ENCODE peak calls at places on chromosomes 5 and 9, in nine cellular contexts. C is tibial nerve, A is heart left ventricle, G is A549, M is IMR-90, J is sigmoid colon, W is GM12878, F is esophagus squamous epithelium, R is stomach. T is an unnamed sample.

GRCh38 chr5:179203248-179203647 is 142.0 kb downstream of the ADAMTS2 start:
- DNase-seq in C (no peak), A (no peak), G (no peak), M (no peak), J (no peak), W (no peak), F (no peak), R (no peak), T (no peak)

GRCh38 chr5:17089690-17090089 is 127.7 kb upstream of the BASP1 start:
- DNase-seq in C (no peak), A (no peak), G (no peak), M (peak), J (no peak), W (no peak), F (no peak), R (no peak), T (no peak)

GRCh38 chr5:10637944-10638343 is 74.1 kb downstream of the ANKRD33B start:
- DNase-seq in C (no peak), A (no peak), G (no peak), M (no peak), J (no peak), W (no peak), F (no peak), R (no peak), T (no peak)

GRCh38 chr9:125987420-125987819 is 240.2 kb downstream of the PBX3 start:
- DNase-seq in C (no peak), A (no peak), G (no peak), M (no peak), J (peak), W (no peak), F (no peak), R (no peak), T (no peak)

GRCh38 chr9:128160603-128160987 is 530 bp downstream of the BBLN start:
- DNase-seq in C (no peak), A (no peak), G (no peak), M (peak), J (no peak), W (no peak), F (no peak), R (no peak), T (no peak)

GRCh38 chr5:64680289-64680688 is 10.0 kb upstream of the SHISAL2B start:
- DNase-seq in C (no peak), A (no peak), G (no peak), M (no peak), J (no peak), W (no peak), F (no peak), R (no peak), T (no peak)

GRCh38 chr5:59711316-59711715 is 182.2 kb downstream of the PDE4D start:
- DNase-seq in C (no peak), A (no peak), G (no peak), M (no peak), J (no peak), W (no peak), F (no peak), R (no peak), T (no peak)

GRCh38 chr5:15501057-15501791 is 1.2 kb downstream of the FBXL7 start:
- DNase-seq in C (peak), A (peak), G (peak), M (peak), J (peak), W (no peak), F (no peak), R (no peak), T (peak)

GRCh38 chr9:88458716-88459115 is 70.5 kb downstream of the SPIN1 start:
- DNase-seq in C (no peak), A (no peak), G (no peak), M (peak), J (no peak), W (no peak), F (no peak), R (no peak), T (no peak)

GRCh38 chr9:129887210-129888084 is 52.2 kb downstream of the USP20 start:
- DNase-seq in C (no peak), A (no peak), G (no peak), M (peak), J (no peak), W (peak), F (no peak), R (no peak), T (no peak)

GRCh38 chr5:81751836-81752643 is 1.1 kb upstream of the SSBP2 start:
- DNase-seq in C (peak), A (no peak), G (no peak), M (no peak), J (peak), W (no peak), F (peak), R (peak), T (no peak)

GRCh38 chr5:90093931-90094485 is 315.5 kb downstream of the CETN3 start:
- DNase-seq in C (no peak), A (no peak), G (no peak), M (no peak), J (no peak), W (no peak), F (no peak), R (no peak), T (no peak)

GRCh38 chr5:133930061-133930823 is 38.2 kb downstream of the C5orf15 start:
- DNase-seq in C (no peak), A (peak), G (no peak), M (peak), J (no peak), W (no peak), F (no peak), R (no peak), T (no peak)
- TF ChIP-seq POLR2A in C (no peak), A (no peak), G (no peak), M (no peak), J (no peak), W (peak), F (no peak), R (no peak), T (no peak)

DNA sequence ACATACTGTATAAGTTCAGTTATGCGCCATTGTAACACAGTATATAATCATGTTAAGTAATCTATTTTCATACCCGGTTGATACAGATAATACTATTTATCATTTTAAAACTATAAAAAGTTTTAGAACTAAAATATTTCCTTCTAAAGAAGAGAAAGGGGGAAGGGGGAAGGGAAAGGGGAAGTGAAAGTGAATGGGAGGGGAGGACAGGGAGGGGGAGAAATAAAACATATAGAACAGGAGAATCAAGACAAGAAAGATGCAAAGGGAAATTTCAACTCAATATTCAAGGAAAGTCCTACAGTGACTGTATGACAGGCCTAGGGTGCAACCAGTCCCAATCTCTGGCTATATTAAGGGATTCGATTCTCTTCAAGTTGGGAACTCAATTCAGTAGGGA is 1278.8 kb downstream of the MAT2B start:
- DNase-seq in C (no peak), A (no peak), G (no peak), M (no peak), J (no peak), W (no peak), F (no peak), R (no peak), T (no peak)
- H3K27ac ChIP-seq in C (no peak), A (no peak), G (no peak), M (no peak), J (no peak), W (no peak), F (no peak), R (no peak), T (no peak)

DNA sequence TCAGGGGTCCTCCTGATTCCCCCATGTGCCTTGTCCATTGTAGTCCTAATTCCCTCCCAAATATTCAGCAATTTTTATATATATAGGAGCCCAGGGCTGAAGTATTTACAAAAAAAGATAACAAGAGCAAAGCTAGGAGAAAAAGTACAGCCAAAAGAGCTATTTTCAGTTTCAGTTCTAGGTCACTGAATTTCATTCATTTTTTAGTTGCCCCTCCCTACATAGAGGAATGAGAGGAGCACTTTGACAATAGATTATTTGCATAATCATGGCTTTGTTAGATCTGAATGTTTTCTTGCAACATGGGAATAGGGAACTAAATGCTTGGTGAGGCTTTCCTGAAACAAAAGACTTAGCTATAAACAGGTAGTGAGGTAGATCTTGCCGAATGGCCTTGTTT is 15.3 kb upstream of the F2RL2 start:
- DNase-seq in C (no peak), A (no peak), G (no peak), M (no peak), J (no peak), W (peak), F (no peak), R (no peak), T (no peak)
- H3K4me3 ChIP-seq in C (no peak), A (no peak), G (no peak), M (no peak), J (no peak), W (no peak), F (no peak), R (no peak), T (no peak)

GRCh38 chr5:54384356-54384933 is 71.1 kb upstream of the HSPB3 start:
- DNase-seq in C (no peak), A (no peak), G (no peak), M (no peak), J (no peak), W (no peak), F (no peak), R (no peak), T (no peak)

GRCh38 chr5:54387031-54387430 is 68.5 kb upstream of the HSPB3 start:
- DNase-seq in C (no peak), A (no peak), G (no peak), M (no peak), J (no peak), W (no peak), F (no peak), R (no peak), T (no peak)

GRCh38 chr5:54385994-54386393 is 69.5 kb upstream of the HSPB3 start:
- DNase-seq in C (no peak), A (no peak), G (no peak), M (no peak), J (no peak), W (no peak), F (no peak), R (no peak), T (no peak)

GRCh38 chr5:54383225-54383624 is 72.3 kb upstream of the HSPB3 start:
- DNase-seq in C (no peak), A (no peak), G (no peak), M (peak), J (no peak), W (no peak), F (no peak), R (no peak), T (no peak)

GRCh38 chr5:54383941-54384340 is 71.6 kb upstream of the HSPB3 start:
- DNase-seq in C (no peak), A (no peak), G (no peak), M (no peak), J (no peak), W (no peak), F (no peak), R (no peak), T (no peak)
- TF ChIP-seq POLR2A in C (no peak), A (no peak), G (no peak), M (no peak), J (no peak), W (no peak), F (no peak), R (no peak), T (no peak)

GRCh38 chr9:132240860-132241482 is 79.1 kb downstream of the NTNG2 start:
- DNase-seq in C (peak), A (peak), G (peak), M (peak), J (peak), W (peak), F (peak), R (peak), T (peak)
- H3K27ac ChIP-seq in C (peak), A (no peak), G (peak), M (no peak), J (peak), W (no peak), F (peak), R (peak), T (no peak)

GRCh38 chr9:3520564-3520963 is 5.2 kb downstream of the RFX3 start:
- DNase-seq in C (no peak), A (no peak), G (no peak), M (no peak), J (no peak), W (no peak), F (no peak), R (no peak), T (no peak)

GRCh38 chr9:3525088-3525835 is 539 bp downstream of the RFX3 start:
- DNase-seq in C (no peak), A (no peak), G (no peak), M (no peak), J (no peak), W (no peak), F (no peak), R (no peak), T (no peak)

GRCh38 chr9:3526166-3526902 is 533 bp upstream of the RFX3 start:
- DNase-seq in C (peak), A (peak), G (peak), M (peak), J (peak), W (no peak), F (peak), R (peak), T (peak)

GRCh38 chr9:3525836-3526165 is at the start of gene RFX3:
- DNase-seq in C (peak), A (peak), G (peak), M (peak), J (peak), W (peak), F (peak), R (peak), T (peak)

DNA sequence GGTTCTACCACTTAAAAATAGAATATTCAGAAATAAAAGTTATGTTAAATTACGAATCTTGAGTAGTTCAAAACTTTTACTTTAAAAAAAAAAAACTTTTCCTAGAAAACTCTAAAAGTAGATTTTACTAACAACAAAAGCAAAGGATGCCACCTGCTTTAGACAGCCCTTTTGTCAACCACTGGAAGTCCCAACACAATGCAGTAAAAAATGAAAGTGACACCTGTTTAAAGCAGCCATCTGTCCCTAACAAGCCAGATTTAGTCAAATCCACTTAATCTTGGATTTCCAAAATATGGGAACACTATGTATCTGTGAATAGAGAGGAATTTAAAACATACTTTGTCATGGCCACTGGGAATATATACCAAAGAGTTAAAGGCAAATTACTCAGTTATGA is 3.8 kb downstream of the RFX3 start:
- DNase-seq in C (no peak), A (no peak), G (no peak), M (no peak), J (no peak), W (no peak), F (no peak), R (no peak), T (no peak)
- H3K4me3 ChIP-seq in C (no peak), A (no peak), G (no peak), M (no peak), J (no peak), W (peak), F (no peak), R (no peak), T (peak)

DNA sequence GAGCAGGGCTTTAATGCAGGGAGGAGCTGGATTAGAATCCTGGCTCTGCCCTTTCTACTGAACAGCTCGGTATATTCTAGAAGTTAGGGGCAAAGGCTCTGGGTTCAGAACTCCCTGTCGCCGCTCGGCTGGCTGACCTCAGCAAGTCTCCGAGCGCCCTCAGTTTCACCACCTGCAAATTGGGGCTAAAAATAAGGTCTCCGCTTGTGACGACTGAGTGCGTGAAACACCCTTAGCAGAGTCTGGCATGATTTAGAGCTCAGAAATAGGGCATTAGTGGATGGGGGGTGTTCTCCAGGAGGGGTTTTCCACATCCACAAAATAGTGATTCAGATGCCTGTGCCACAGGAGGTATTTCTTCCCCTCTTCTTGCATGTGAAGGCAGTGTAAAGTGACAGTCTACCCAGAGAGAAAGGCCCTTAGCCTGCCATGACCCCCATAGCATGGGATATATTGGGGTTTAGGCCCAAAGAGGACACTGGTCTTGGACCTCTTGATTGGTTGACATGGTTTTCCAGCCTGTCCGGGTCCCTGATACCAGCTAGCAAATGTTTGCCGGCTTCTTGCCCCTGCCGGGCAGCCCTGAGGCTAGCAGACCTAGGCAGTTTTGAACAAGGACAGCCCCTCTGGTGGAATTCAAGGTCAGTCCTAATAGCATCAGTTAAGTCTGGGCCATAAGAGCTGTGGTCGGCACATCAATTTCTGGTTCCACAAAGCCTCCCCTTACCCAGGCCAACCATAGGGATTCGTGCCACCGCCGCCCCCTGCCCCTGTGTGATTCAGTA is 1.4 kb downstream of the ERGIC1 start:
- DNase-seq in C (no peak), A (no peak), G (no peak), M (no peak), J (no peak), W (no peak), F (no peak), R (no peak), T (no peak)
- TF ChIP-seq POLR2A in C (no peak), A (no peak), G (no peak), M (no peak), J (no peak), W (peak), F (no peak), R (no peak), T (no peak)

DNA sequence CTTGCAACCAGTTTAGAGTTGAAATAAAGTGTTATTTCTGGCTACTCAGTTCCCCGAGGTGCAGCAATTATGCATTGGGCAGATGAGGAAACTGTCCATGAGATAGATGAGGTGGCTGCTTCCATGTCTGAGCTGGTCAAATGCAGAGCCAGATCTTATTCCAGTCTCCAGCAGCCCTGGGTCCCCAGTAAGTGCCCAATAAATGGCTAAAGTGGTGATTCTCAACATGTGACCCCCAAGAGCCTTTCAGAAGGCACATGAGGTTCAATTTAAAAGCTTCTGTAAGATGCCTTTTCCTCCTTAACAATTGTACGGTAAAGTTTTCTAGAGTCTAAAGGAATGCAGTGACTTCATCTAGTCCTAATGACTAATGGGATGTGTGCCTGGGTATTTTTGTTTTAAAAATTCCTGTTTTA is 17.5 kb downstream of the ATOX1 start:
- DNase-seq in C (no peak), A (no peak), G (no peak), M (peak), J (no peak), W (no peak), F (no peak), R (no peak), T (no peak)
- H3K27ac ChIP-seq in C (peak), A (peak), G (peak), M (peak), J (peak), W (peak), F (peak), R (peak), T (no peak)

T was measured in gastrocnemius medialis.